ENCODE peak calls at places on chromosomes 11 and 22, in eight cellular contexts. One of them, this sample, is unnamed.

GRCh38 chr11:1825039-1825740 is 9.6 kb upstream of the SYT8 start:
- DNase-seq in activated CD4-positive, CD25-positive, alpha-beta regulatory T cell treated with anti-CD3 and anti-CD28 coated beads, Interleukin-2, amount 50 U/mL, for 72 hours: no peak
- DNase-seq in upper lobe of right lung: peak
- DNase-seq in lower leg skin: no peak
- DNase-seq in heart left ventricle: no peak
- DNase-seq in cardiac septum: peak
- DNase-seq in WTC11: peak
- DNase-seq in NCI-H345: no peak
- DNase-seq in this sample: peak

GRCh38 chr11:37967635-37968034 is 1369.6 kb upstream of the RAG2 start:
- DNase-seq in cardiac septum: no peak
- DNase-seq in WTC11: no peak
- DNase-seq in activated CD4-positive, CD25-positive, alpha-beta regulatory T cell treated with anti-CD3 and anti-CD28 coated beads, Interleukin-2, amount 50 U/mL, for 72 hours: no peak
- DNase-seq in lower leg skin: no peak
- DNase-seq in upper lobe of right lung: no peak
- DNase-seq in NCI-H345: no peak
- DNase-seq in heart left ventricle: no peak
- DNase-seq in this sample: no peak

GRCh38 chr22:32650553-32651345 is 150.8 kb upstream of the TIMP3 start:
- DNase-seq in NCI-H345: no peak
- DNase-seq in upper lobe of right lung: no peak
- DNase-seq in heart left ventricle: no peak
- DNase-seq in activated CD4-positive, CD25-positive, alpha-beta regulatory T cell treated with anti-CD3 and anti-CD28 coated beads, Interleukin-2, amount 50 U/mL, for 72 hours: no peak
- DNase-seq in lower leg skin: no peak
- DNase-seq in WTC11: no peak
- DNase-seq in cardiac septum: no peak
- DNase-seq in this sample: no peak

GRCh38 chr11:120108154-120108784 is 29.6 kb downstream of the TRIM29 start:
- DNase-seq in NCI-H345: peak
- DNase-seq in lower leg skin: no peak
- DNase-seq in WTC11: peak
- DNase-seq in activated CD4-positive, CD25-positive, alpha-beta regulatory T cell treated with anti-CD3 and anti-CD28 coated beads, Interleukin-2, amount 50 U/mL, for 72 hours: peak
- DNase-seq in heart left ventricle: peak
- DNase-seq in upper lobe of right lung: peak
- DNase-seq in cardiac septum: no peak
- DNase-seq in this sample: no peak

GRCh38 chr11:76008474-76008873 is 193.5 kb downstream of the UVRAG start:
- DNase-seq in WTC11: no peak
- DNase-seq in heart left ventricle: no peak
- DNase-seq in upper lobe of right lung: no peak
- DNase-seq in cardiac septum: no peak
- DNase-seq in lower leg skin: no peak
- DNase-seq in activated CD4-positive, CD25-positive, alpha-beta regulatory T cell treated with anti-CD3 and anti-CD28 coated beads, Interleukin-2, amount 50 U/mL, for 72 hours: no peak
- DNase-seq in NCI-H345: no peak
- DNase-seq in this sample: no peak

GRCh38 chr11:129968611-129969419 is 33.8 kb downstream of the PRDM10 start:
- DNase-seq in heart left ventricle: no peak
- DNase-seq in cardiac septum: no peak
- DNase-seq in NCI-H345: no peak
- DNase-seq in WTC11: no peak
- DNase-seq in activated CD4-positive, CD25-positive, alpha-beta regulatory T cell treated with anti-CD3 and anti-CD28 coated beads, Interleukin-2, amount 50 U/mL, for 72 hours: no peak
- DNase-seq in upper lobe of right lung: no peak
- DNase-seq in lower leg skin: no peak
- DNase-seq in this sample: no peak

GRCh38 chr22:26589367-26589844 is 526 bp downstream of the TPST2 start:
- DNase-seq in WTC11: peak
- DNase-seq in upper lobe of right lung: peak
- DNase-seq in heart left ventricle: peak
- DNase-seq in cardiac septum: peak
- DNase-seq in activated CD4-positive, CD25-positive, alpha-beta regulatory T cell treated with anti-CD3 and anti-CD28 coated beads, Interleukin-2, amount 50 U/mL, for 72 hours: no peak
- DNase-seq in lower leg skin: peak
- DNase-seq in NCI-H345: no peak
- DNase-seq in this sample: peak

GRCh38 chr11:70046089-70046488 is 32.0 kb upstream of the ANO1 start:
- DNase-seq in lower leg skin: no peak
- DNase-seq in WTC11: no peak
- DNase-seq in NCI-H345: no peak
- DNase-seq in heart left ventricle: no peak
- DNase-seq in activated CD4-positive, CD25-positive, alpha-beta regulatory T cell treated with anti-CD3 and anti-CD28 coated beads, Interleukin-2, amount 50 U/mL, for 72 hours: no peak
- DNase-seq in cardiac septum: no peak
- DNase-seq in upper lobe of right lung: no peak
- DNase-seq in this sample: no peak

GRCh38 chr11:3853935-3854659 is 1.4 kb upstream of the STIM1 start:
- DNase-seq in cardiac septum: peak
- DNase-seq in heart left ventricle: peak
- DNase-seq in WTC11: no peak
- DNase-seq in lower leg skin: peak
- DNase-seq in activated CD4-positive, CD25-positive, alpha-beta regulatory T cell treated with anti-CD3 and anti-CD28 coated beads, Interleukin-2, amount 50 U/mL, for 72 hours: peak
- DNase-seq in upper lobe of right lung: no peak
- DNase-seq in NCI-H345: no peak
- DNase-seq in this sample: no peak

GRCh38 chr22:36541831-36542391 is 12.9 kb upstream of the EIF3D start:
- DNase-seq in NCI-H345: no peak
- DNase-seq in WTC11: no peak
- DNase-seq in lower leg skin: no peak
- DNase-seq in activated CD4-positive, CD25-positive, alpha-beta regulatory T cell treated with anti-CD3 and anti-CD28 coated beads, Interleukin-2, amount 50 U/mL, for 72 hours: peak
- DNase-seq in cardiac septum: no peak
- DNase-seq in upper lobe of right lung: no peak
- DNase-seq in heart left ventricle: no peak
- DNase-seq in this sample: peak

GRCh38 chr11:102497061-102497460 is 33.5 kb downstream of the MMP7 start:
- DNase-seq in cardiac septum: no peak
- DNase-seq in NCI-H345: no peak
- DNase-seq in activated CD4-positive, CD25-positive, alpha-beta regulatory T cell treated with anti-CD3 and anti-CD28 coated beads, Interleukin-2, amount 50 U/mL, for 72 hours: no peak
- DNase-seq in heart left ventricle: no peak
- DNase-seq in WTC11: no peak
- DNase-seq in upper lobe of right lung: no peak
- DNase-seq in lower leg skin: no peak
- DNase-seq in this sample: no peak

GRCh38 chr11:123441161-123441560 is 11.1 kb downstream of the GRAMD1B start:
- DNase-seq in upper lobe of right lung: no peak
- DNase-seq in heart left ventricle: no peak
- DNase-seq in activated CD4-positive, CD25-positive, alpha-beta regulatory T cell treated with anti-CD3 and anti-CD28 coated beads, Interleukin-2, amount 50 U/mL, for 72 hours: no peak
- DNase-seq in WTC11: no peak
- DNase-seq in NCI-H345: no peak
- DNase-seq in lower leg skin: no peak
- DNase-seq in cardiac septum: no peak
- DNase-seq in this sample: no peak

GRCh38 chr11:117071344-117071787 is 26.9 kb downstream of the SIK3 start:
- DNase-seq in heart left ventricle: peak
- DNase-seq in cardiac septum: no peak
- DNase-seq in WTC11: no peak
- DNase-seq in upper lobe of right lung: no peak
- DNase-seq in activated CD4-positive, CD25-positive, alpha-beta regulatory T cell treated with anti-CD3 and anti-CD28 coated beads, Interleukin-2, amount 50 U/mL, for 72 hours: no peak
- DNase-seq in lower leg skin: peak
- DNase-seq in NCI-H345: peak
- DNase-seq in this sample: no peak

GRCh38 chr22:38824587-38824986 is 19.2 kb downstream of the NPTXR start:
- DNase-seq in WTC11: peak
- DNase-seq in heart left ventricle: peak
- DNase-seq in cardiac septum: no peak
- DNase-seq in activated CD4-positive, CD25-positive, alpha-beta regulatory T cell treated with anti-CD3 and anti-CD28 coated beads, Interleukin-2, amount 50 U/mL, for 72 hours: peak
- DNase-seq in lower leg skin: no peak
- DNase-seq in upper lobe of right lung: no peak
- DNase-seq in NCI-H345: no peak
- DNase-seq in this sample: peak

GRCh38 chr11:118956094-118956846 is at the start of gene UPK2:
- DNase-seq in lower leg skin: peak
- DNase-seq in activated CD4-positive, CD25-positive, alpha-beta regulatory T cell treated with anti-CD3 and anti-CD28 coated beads, Interleukin-2, amount 50 U/mL, for 72 hours: peak
- DNase-seq in upper lobe of right lung: peak
- DNase-seq in WTC11: peak
- DNase-seq in cardiac septum: peak
- DNase-seq in NCI-H345: peak
- DNase-seq in heart left ventricle: peak
- DNase-seq in this sample: no peak

GRCh38 chr22:28604961-28605360 is 74.7 kb downstream of the TTC28 start:
- DNase-seq in NCI-H345: no peak
- DNase-seq in WTC11: no peak
- DNase-seq in cardiac septum: no peak
- DNase-seq in lower leg skin: no peak
- DNase-seq in heart left ventricle: no peak
- DNase-seq in upper lobe of right lung: no peak
- DNase-seq in activated CD4-positive, CD25-positive, alpha-beta regulatory T cell treated with anti-CD3 and anti-CD28 coated beads, Interleukin-2, amount 50 U/mL, for 72 hours: no peak
- DNase-seq in this sample: no peak

GRCh38 chr11:9001736-9002135 is 2.1 kb downstream of the NRIP3 start:
- DNase-seq in NCI-H345: no peak
- DNase-seq in cardiac septum: no peak
- DNase-seq in activated CD4-positive, CD25-positive, alpha-beta regulatory T cell treated with anti-CD3 and anti-CD28 coated beads, Interleukin-2, amount 50 U/mL, for 72 hours: no peak
- DNase-seq in upper lobe of right lung: no peak
- DNase-seq in lower leg skin: peak
- DNase-seq in WTC11: no peak
- DNase-seq in heart left ventricle: no peak
- DNase-seq in this sample: no peak

GRCh38 chr22:33553493-33553892 is 366.8 kb downstream of the LARGE1 start:
- DNase-seq in upper lobe of right lung: no peak
- DNase-seq in activated CD4-positive, CD25-positive, alpha-beta regulatory T cell treated with anti-CD3 and anti-CD28 coated beads, Interleukin-2, amount 50 U/mL, for 72 hours: no peak
- DNase-seq in lower leg skin: no peak
- DNase-seq in WTC11: no peak
- DNase-seq in cardiac septum: no peak
- DNase-seq in NCI-H345: no peak
- DNase-seq in heart left ventricle: no peak
- DNase-seq in this sample: no peak

GRCh38 chr11:94130589-94131362 is 2.1 kb downstream of the PANX1 start:
- DNase-seq in NCI-H345: no peak
- DNase-seq in lower leg skin: peak
- DNase-seq in WTC11: no peak
- DNase-seq in cardiac septum: no peak
- DNase-seq in upper lobe of right lung: no peak
- DNase-seq in heart left ventricle: no peak
- DNase-seq in activated CD4-positive, CD25-positive, alpha-beta regulatory T cell treated with anti-CD3 and anti-CD28 coated beads, Interleukin-2, amount 50 U/mL, for 72 hours: no peak
- DNase-seq in this sample: no peak

GRCh38 chr11:19814421-19814820 is 101.8 kb downstream of the NAV2 start:
- DNase-seq in lower leg skin: no peak
- DNase-seq in WTC11: peak
- DNase-seq in heart left ventricle: no peak
- DNase-seq in upper lobe of right lung: no peak
- DNase-seq in activated CD4-positive, CD25-positive, alpha-beta regulatory T cell treated with anti-CD3 and anti-CD28 coated beads, Interleukin-2, amount 50 U/mL, for 72 hours: no peak
- DNase-seq in NCI-H345: peak
- DNase-seq in cardiac septum: no peak
- DNase-seq in this sample: no peak

GRCh38 chr11:70233511-70233919 is 30.4 kb downstream of the FADD start:
- DNase-seq in heart left ventricle: no peak
- DNase-seq in WTC11: no peak
- DNase-seq in upper lobe of right lung: no peak
- DNase-seq in activated CD4-positive, CD25-positive, alpha-beta regulatory T cell treated with anti-CD3 and anti-CD28 coated beads, Interleukin-2, amount 50 U/mL, for 72 hours: no peak
- DNase-seq in lower leg skin: no peak
- DNase-seq in cardiac septum: no peak
- DNase-seq in NCI-H345: no peak
- DNase-seq in this sample: no peak

GRCh38 chr11:133745791-133746190 is 99.5 kb downstream of the SPATA19 start:
- DNase-seq in activated CD4-positive, CD25-positive, alpha-beta regulatory T cell treated with anti-CD3 and anti-CD28 coated beads, Interleukin-2, amount 50 U/mL, for 72 hours: no peak
- DNase-seq in NCI-H345: no peak
- DNase-seq in upper lobe of right lung: no peak
- DNase-seq in lower leg skin: no peak
- DNase-seq in heart left ventricle: no peak
- DNase-seq in WTC11: no peak
- DNase-seq in cardiac septum: no peak
- DNase-seq in this sample: no peak

GRCh38 chr11:69263736-69264052 is 30.3 kb upstream of the MYEOV start:
- DNase-seq in NCI-H345: no peak
- DNase-seq in WTC11: no peak
- DNase-seq in activated CD4-positive, CD25-positive, alpha-beta regulatory T cell treated with anti-CD3 and anti-CD28 coated beads, Interleukin-2, amount 50 U/mL, for 72 hours: no peak
- DNase-seq in cardiac septum: no peak
- DNase-seq in heart left ventricle: peak
- DNase-seq in upper lobe of right lung: peak
- DNase-seq in lower leg skin: no peak
- DNase-seq in this sample: peak

GRCh38 chr11:65307298-65308229 is 7.1 kb upstream of the CDC42EP2 start:
- DNase-seq in heart left ventricle: no peak
- DNase-seq in cardiac septum: no peak
- DNase-seq in WTC11: no peak
- DNase-seq in activated CD4-positive, CD25-positive, alpha-beta regulatory T cell treated with anti-CD3 and anti-CD28 coated beads, Interleukin-2, amount 50 U/mL, for 72 hours: no peak
- DNase-seq in lower leg skin: no peak
- DNase-seq in upper lobe of right lung: no peak
- DNase-seq in NCI-H345: no peak
- DNase-seq in this sample: no peak

GRCh38 chr22:49328076-49328475 is 499.6 kb downstream of the BRD1 start:
- DNase-seq in lower leg skin: no peak
- DNase-seq in NCI-H345: no peak
- DNase-seq in cardiac septum: no peak
- DNase-seq in heart left ventricle: no peak
- DNase-seq in upper lobe of right lung: peak
- DNase-seq in activated CD4-positive, CD25-positive, alpha-beta regulatory T cell treated with anti-CD3 and anti-CD28 coated beads, Interleukin-2, amount 50 U/mL, for 72 hours: no peak
- DNase-seq in WTC11: no peak
- DNase-seq in this sample: no peak

GRCh38 chr22:36343720-36344105 is 44.1 kb downstream of the MYH9 start:
- DNase-seq in NCI-H345: no peak
- DNase-seq in heart left ventricle: no peak
- DNase-seq in WTC11: no peak
- DNase-seq in lower leg skin: no peak
- DNase-seq in upper lobe of right lung: no peak
- DNase-seq in activated CD4-positive, CD25-positive, alpha-beta regulatory T cell treated with anti-CD3 and anti-CD28 coated beads, Interleukin-2, amount 50 U/mL, for 72 hours: no peak
- DNase-seq in cardiac septum: no peak
- DNase-seq in this sample: no peak

GRCh38 chr11:74744277-74744676 is 4.4 kb upstream of the RNF169 start:
- DNase-seq in NCI-H345: no peak
- DNase-seq in lower leg skin: no peak
- DNase-seq in WTC11: no peak
- DNase-seq in cardiac septum: no peak
- DNase-seq in activated CD4-positive, CD25-positive, alpha-beta regulatory T cell treated with anti-CD3 and anti-CD28 coated beads, Interleukin-2, amount 50 U/mL, for 72 hours: no peak
- DNase-seq in heart left ventricle: no peak
- DNase-seq in upper lobe of right lung: no peak
- DNase-seq in this sample: no peak

GRCh38 chr11:34308821-34309585 is 48.8 kb downstream of the ABTB2 start:
- DNase-seq in heart left ventricle: no peak
- DNase-seq in lower leg skin: no peak
- DNase-seq in upper lobe of right lung: no peak
- DNase-seq in cardiac septum: no peak
- DNase-seq in WTC11: no peak
- DNase-seq in NCI-H345: no peak
- DNase-seq in activated CD4-positive, CD25-positive, alpha-beta regulatory T cell treated with anti-CD3 and anti-CD28 coated beads, Interleukin-2, amount 50 U/mL, for 72 hours: no peak
- DNase-seq in this sample: no peak